ENCODE peak calls at places on chromosomes 16 and 17, in six cellular contexts. Y, O, M, V, P and F are unnamed samples.

GRCh38 chr17:9419932-9420453 is 155.6 kb downstream of the STX8 start:
- DNase-seq in P (no peak), M (no peak), Y (no peak), V (no peak), O (no peak), F (no peak)

GRCh38 chr17:61117983-61118382 is 281.7 kb upstream of the TBX2 start:
- DNase-seq in P (no peak), O (no peak), M (no peak), Y (no peak), V (no peak), F (no peak)

GRCh38 chr17:17186051-17186450 is 20.1 kb downstream of the PLD6 start:
- DNase-seq in P (no peak), Y (peak; percentile 29), M (no peak), V (no peak), O (no peak), F (no peak)

GRCh38 chr17:16417399-16417798 is 2.0 kb downstream of the TRPV2 start:
- DNase-seq in O (no peak), M (no peak), Y (no peak), P (no peak), V (no peak), F (peak; percentile 20)

GRCh38 chr17:17987187-17987896 is 14.7 kb downstream of the DRC3 start:
- DNase-seq in V (no peak), Y (no peak), O (no peak), P (no peak), M (no peak), F (no peak)

GRCh38 chr17:27244481-27245223 is 49.3 kb upstream of the WSB1 start:
- DNase-seq in P (peak; percentile 56), Y (no peak), V (peak; percentile 85), M (peak; percentile 72), O (no peak), F (peak; percentile 52)

GRCh38 chr16:20814761-20815160 is 8.4 kb downstream of the REXO5 start:
- DNase-seq in M (no peak), O (no peak), V (no peak), P (no peak), Y (no peak), F (no peak)

GRCh38 chr16:69921125-69921524 is 30.0 kb upstream of the CLEC18A start:
- DNase-seq in O (no peak), P (no peak), M (no peak), V (no peak), Y (no peak), F (no peak)

GRCh38 chr16:29790183-29790948 is at the start of gene KIF22:
- DNase-seq in Y (peak; percentile 100), P (peak; percentile 99), V (peak; percentile 90), M (peak; percentile 99), O (peak; percentile 97), F (peak; percentile 100)

GRCh38 chr17:77315551-77316190 is 174.9 kb downstream of the SEC14L1 start:
- DNase-seq in V (no peak), Y (no peak), O (no peak), P (no peak), M (no peak), F (peak; percentile 70)

GRCh38 chr17:81906476-81907218 is 4.6 kb downstream of the PCYT2 start:
- DNase-seq in Y (no peak), P (no peak), O (no peak), V (no peak), M (peak; percentile 12), F (peak; percentile 77)

GRCh38 chr16:47460301-47460754 is 535 bp downstream of the ITFG1 start:
- DNase-seq in M (no peak), P (no peak), Y (no peak), V (no peak), O (no peak), F (no peak)

GRCh38 chr17:13346996-13347762 is 254.6 kb downstream of the HS3ST3A1 start:
- DNase-seq in M (no peak), Y (no peak), V (peak; percentile 82), P (no peak), O (no peak), F (no peak)

GRCh38 chr17:45299311-45299710 is 17.5 kb downstream of the MAP3K14 start:
- DNase-seq in O (no peak), Y (no peak), P (no peak), V (no peak), M (no peak), F (no peak)

GRCh38 chr16:11670171-11671131 is 2.2 kb downstream of the SNN start:
- DNase-seq in M (no peak), V (no peak), Y (no peak), O (no peak), P (no peak), F (peak; percentile 66)
- H3K4me3 ChIP-seq in M (peak overlapping the region; percentile 87), V (no peak overlapping the region), Y (peak overlapping the region; percentile 91), O (no peak overlapping the region), P (peak overlapping the region; percentile 98), F (no peak overlapping the region)

DNA sequence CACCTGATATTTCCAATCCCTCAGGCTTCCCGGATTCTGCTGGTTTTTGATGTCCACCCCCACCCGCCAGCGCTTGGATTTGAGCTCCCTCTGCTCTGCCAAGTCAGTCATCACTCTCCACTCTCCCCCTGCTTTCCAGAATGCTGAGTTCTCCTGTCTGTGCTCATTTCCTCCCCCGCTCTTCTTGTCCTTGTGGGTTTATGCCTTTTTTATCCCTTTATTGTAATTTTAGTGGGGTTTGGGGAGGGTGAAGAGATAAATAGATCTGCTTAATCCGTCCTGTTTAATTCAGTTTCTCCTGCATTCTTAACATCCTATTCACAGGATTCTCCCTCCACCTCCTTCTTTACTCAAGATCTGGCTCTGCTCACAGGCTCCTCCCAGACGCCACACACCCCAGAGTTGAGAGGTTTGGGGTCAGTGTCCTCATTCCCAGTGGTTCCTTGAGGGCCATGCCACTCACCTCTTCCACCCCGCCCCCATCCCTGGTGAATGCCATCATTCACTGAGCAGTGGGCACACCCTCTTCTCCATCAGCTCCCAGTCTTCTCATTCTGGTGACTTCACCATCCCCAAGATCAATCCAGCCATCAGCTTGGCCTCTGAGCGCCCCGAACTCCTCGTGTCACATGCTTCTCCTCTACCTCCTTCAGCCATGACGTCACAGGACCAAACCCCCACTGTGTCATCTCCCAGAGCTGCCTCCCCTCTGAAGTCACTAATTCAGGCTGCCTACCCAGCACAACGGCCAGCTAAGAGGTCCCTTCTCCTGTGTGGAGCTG is 15.1 kb upstream of the GUCY2D start:
- DNase-seq in O (peak; percentile 61), M (no peak), Y (no peak), P (no peak), V (no peak), F (no peak)
- H3K36me3 ChIP-seq in O (no peaks in the 10 kb centered on the region), M (no peaks in the 10 kb centered on the region), Y (no peaks in the 10 kb centered on the region), P (no peaks in the 10 kb centered on the region), V (no peaks in the 10 kb centered on the region), F (no peaks in the 10 kb centered on the region)

GRCh38 chr17:36818134-36818825 is 119.0 kb upstream of the LHX1 start:
- DNase-seq in V (no peak), P (no peak), M (no peak), O (no peak), Y (no peak), F (peak; percentile 46)
- H3K27me3 ChIP-seq in V (peaks cover 21% of the 10 kb centered on the region), P (peaks cover 100% of the 10 kb centered on the region), M (peaks cover 54% of the 10 kb centered on the region), O (peaks cover 24% of the 10 kb centered on the region), Y (no peaks in the 10 kb centered on the region), F (peaks cover 2% of the 10 kb centered on the region)

GRCh38 chr17:79794659-79795511 is 2.0 kb downstream of the CBX8 start:
- DNase-seq in M (no peak), P (no peak), O (no peak), Y (no peak), V (no peak), F (peak; percentile 74)

GRCh38 chr17:79791354-79792123 is 5.3 kb downstream of the CBX8 start:
- DNase-seq in P (no peak), Y (no peak), V (no peak), M (no peak), O (no peak), F (peak; percentile 81)

GRCh38 chr17:79793924-79794304 is 3.0 kb downstream of the CBX8 start:
- DNase-seq in O (no peak), V (no peak), M (no peak), P (no peak), Y (no peak), F (peak; percentile 94)

GRCh38 chr17:79792371-79792871 is 4.5 kb downstream of the CBX8 start:
- DNase-seq in Y (no peak), M (no peak), V (no peak), P (no peak), O (no peak), F (peak; percentile 85)

DNA sequence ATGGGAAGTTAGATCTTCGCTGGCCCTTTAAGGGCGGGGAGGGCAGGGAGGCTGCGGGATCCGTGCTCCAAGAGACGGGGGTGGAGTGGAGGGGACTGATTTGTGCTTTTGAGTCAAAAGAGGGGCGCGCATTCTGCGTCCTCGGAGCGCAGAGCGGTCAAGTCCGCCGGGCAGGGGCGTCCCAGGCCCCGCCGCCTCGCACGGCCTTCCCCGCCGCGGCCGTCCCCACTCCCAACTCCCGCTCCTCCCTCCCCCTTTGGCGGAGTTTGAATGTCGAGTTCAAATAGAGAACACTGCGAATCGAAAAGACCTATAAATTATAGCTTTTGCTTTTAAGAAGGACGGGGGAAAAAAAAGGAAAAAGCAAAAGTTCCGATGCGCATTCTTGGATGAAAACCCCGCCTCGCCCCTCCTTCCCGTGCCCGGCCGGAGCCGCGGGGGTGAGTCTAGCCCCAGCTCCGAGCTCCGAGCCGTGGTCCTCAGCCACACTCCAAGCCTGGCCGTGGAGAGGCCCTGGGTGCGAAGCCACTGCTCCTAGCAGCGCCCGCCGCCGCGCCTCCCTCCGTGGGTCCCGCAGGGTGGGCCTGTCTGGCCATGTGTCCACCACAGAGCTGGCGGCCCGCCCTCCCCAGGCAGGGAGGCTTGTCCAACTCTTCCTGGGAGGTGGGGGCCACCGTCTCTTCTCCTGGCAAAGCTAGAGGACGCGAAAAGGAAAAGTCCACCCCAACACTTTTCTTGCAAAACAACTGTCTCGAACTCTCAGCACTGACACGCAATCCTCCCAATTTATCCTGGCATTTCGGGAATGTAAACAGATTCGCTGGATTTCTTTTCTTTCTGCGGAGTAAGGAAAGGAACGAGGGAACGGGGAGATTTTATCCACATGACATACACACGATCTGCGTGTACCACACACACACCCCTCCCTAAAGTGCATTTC is 3.6 kb downstream of the CBX8 start:
- DNase-seq in Y (no peak), P (no peak), V (peak; percentile 87), O (no peak), M (peak; percentile 55), F (peak; percentile 88)
- H3K4me3 ChIP-seq in Y (peak overlapping the region; percentile 20), P (peak overlapping the region; percentile 54), V (peak overlapping the region; percentile 51), O (no peak overlapping the region), M (peak overlapping the region; percentile 42), F (peak overlapping the region; percentile 24)

GRCh38 chr17:28584434-28584833 is 7.7 kb upstream of the ALDOC start:
- DNase-seq in Y (no peak), O (no peak), P (no peak), V (no peak), M (no peak), F (no peak)
- H3K36me3 ChIP-seq in Y (peaks cover 54% of the 10 kb centered on the region), O (peaks cover 86% of the 10 kb centered on the region), P (no peaks in the 10 kb centered on the region), V (peaks cover 7% of the 10 kb centered on the region), M (peaks cover 3% of the 10 kb centered on the region), F (peaks cover 62% of the 10 kb centered on the region)